ENCODE peak calls at places on chromosome 19, in eight cellular contexts. I is aorta, U is mesothelial cell of epicardium, M is NCI-H748 treated with DMSO at 0.1 percent for 48 hours, C is cardiac fibroblast, Z is MCF 10A, L is progenitor cell of endocrine pancreas, Y is neural crest cell. R is an unnamed sample.

GRCh38 chr19:58557253-58558065 is 952 bp downstream of the UBE2M start:
- DNase-seq in I (peak), Z (no peak), U (no peak), M (no peak), Y (no peak), L (no peak), C (no peak), R (no peak)

GRCh38 chr19:38656171-38656981 is 8.9 kb downstream of the ACTN4 start:
- DNase-seq in Y (no peak), C (peak), Z (peak), U (no peak), I (no peak), L (no peak), M (no peak), R (no peak)

GRCh38 chr19:6587093-6587820 is 3.7 kb downstream of the CD70 start:
- DNase-seq in C (no peak), I (no peak), Y (no peak), L (no peak), U (no peak), M (no peak), Z (no peak), R (no peak)

GRCh38 chr19:3556978-3557460 is 367 bp downstream of the MFSD12 start:
- DNase-seq in Y (no peak), M (no peak), Z (peak), L (no peak), I (no peak), C (no peak), U (no peak), R (peak)

GRCh38 chr19:2045501-2046045 is 5.5 kb downstream of the MKNK2 start:
- DNase-seq in Y (no peak), C (no peak), U (no peak), M (no peak), L (no peak), Z (no peak), I (peak), R (no peak)

GRCh38 chr19:54172764-54173699 is at the start of gene TMC4:
- DNase-seq in M (peak), Y (no peak), C (no peak), Z (peak), L (peak), U (no peak), I (no peak), R (peak)

GRCh38 chr19:18224525-18225354 is 1.5 kb downstream of the PDE4C start:
- DNase-seq in M (peak), C (peak), Z (peak), I (peak), U (peak), Y (peak), L (peak), R (peak)

GRCh38 chr19:7470540-7471305 is 18.1 kb downstream of the PEX11G start:
- DNase-seq in I (no peak), L (no peak), M (no peak), U (no peak), Y (no peak), Z (no peak), C (no peak), R (no peak)

GRCh38 chr19:29623726-29624488 is 17.8 kb downstream of the POP4 start:
- DNase-seq in I (no peak), Y (no peak), C (no peak), U (no peak), M (no peak), Z (no peak), L (no peak), R (peak)

GRCh38 chr19:2569596-2570465 is 93.9 kb downstream of the GADD45B start:
- DNase-seq in I (peak), C (no peak), Y (no peak), Z (no peak), U (no peak), M (no peak), L (no peak), R (no peak)

GRCh38 chr19:17519967-17520366 is 8.5 kb downstream of the PGLS start:
- DNase-seq in Y (no peak), U (no peak), I (no peak), Z (no peak), M (no peak), C (no peak), L (no peak), R (no peak)

GRCh38 chr19:629961-630714 is 3.2 kb downstream of the POLRMT start:
- DNase-seq in L (no peak), U (no peak), I (no peak), Z (no peak), M (no peak), Y (no peak), C (no peak), R (no peak)

GRCh38 chr19:2610637-2611482 is 91.6 kb downstream of the GNG7 start:
- DNase-seq in L (peak), U (peak), I (peak), M (peak), Y (peak), C (peak), Z (peak), R (peak)